ENCODE peak calls at places on chromosomes 7 and 10, in four cellular contexts. W is NCI-H69; G is iPS-NIHi11; X is stimulated activated CD8-positive, alpha-beta memory T cell treated with anti-CD3 and anti-CD28 coated beads, Interleukin-15, amount 100 ng/mL, for 4 hours. E is an unnamed sample.

GRCh38 chr10:70459061-70459770 is 17.7 kb upstream of the NODAL start:
- DNase-seq in X (no peak), W (peak; percentile 36), G (no peak), E (no peak)

GRCh38 chr10:17841055-17841454 is 31.9 kb downstream of the MRC1 start:
- DNase-seq in X (no peak), G (no peak), W (no peak), E (peak; percentile 46)

GRCh38 chr10:31359979-31360378 is 41.0 kb downstream of the ZEB1 start:
- DNase-seq in X (no peak), W (peak; percentile 3), G (no peak), E (peak; percentile 40)

GRCh38 chr10:86325158-86325557 is 41.4 kb downstream of the GRID1 start:
- DNase-seq in G (peak; percentile 53), X (no peak), W (peak; percentile 51), E (no peak)

GRCh38 chr7:56063882-56064625 is at the start of gene SUMF2:
- DNase-seq in G (peak; percentile 98), X (peak; percentile 75), W (peak; percentile 94), E (peak; percentile 96)

GRCh38 chr7:45662540-45663166 is 88.5 kb downstream of the ADCY1 start:
- DNase-seq in W (no peak), G (no peak), X (no peak), E (no peak)

GRCh38 chr7:46685051-46685450 is 764.0 kb upstream of the IGFBP3 start:
- DNase-seq in G (no peak), X (no peak), W (no peak), E (no peak)

GRCh38 chr10:127738512-127739424 is 1.8 kb downstream of the FOXI2 start:
- DNase-seq in X (no peak), G (peak; percentile 52), W (no peak), E (no peak)

GRCh38 chr10:118108194-118109026 is 61.7 kb upstream of the RAB11FIP2 start:
- DNase-seq in X (no peak), W (peak; percentile 97), G (no peak), E (peak; percentile 54)

GRCh38 chr10:73968101-73968515 is 29.8 kb upstream of the VCL start:
- DNase-seq in W (no peak), X (peak; percentile 7), G (peak; percentile 39), E (peak; percentile 30)

GRCh38 chr10:79056736-79057391 is 11.9 kb upstream of the ZMIZ1 start:
- DNase-seq in G (peak; percentile 68), W (no peak), X (no peak), E (no peak)

GRCh38 chr10:7388602-7389001 is 22.2 kb downstream of the SFMBT2 start:
- DNase-seq in X (no peak), W (no peak), G (no peak), E (no peak)

GRCh38 chr7:157704365-157704764 is 367.6 kb downstream of the DNAJB6 start:
- DNase-seq in X (no peak), W (no peak), G (no peak), E (no peak)

GRCh38 chr7:107327986-107328569 is 141.8 kb upstream of the GPR22 start:
- DNase-seq in W (no peak), X (no peak), G (no peak), E (peak; percentile 40)

GRCh38 chr7:103718482-103719415 is 270.7 kb downstream of the RELN start:
- DNase-seq in W (peak; percentile 36), X (no peak), G (no peak), E (peak; percentile 32)

GRCh38 chr7:77783111-77783510 is 15.1 kb downstream of the TMEM60 start:
- DNase-seq in X (no peak), W (no peak), G (no peak), E (no peak)

GRCh38 chr7:15463801-15464761 is 97.7 kb downstream of the AGMO start:
- DNase-seq in X (no peak), G (no peak), W (no peak), E (peak; percentile 56)

GRCh38 chr10:84172435-84173356 is 905 bp upstream of the GPR15LG start:
- DNase-seq in W (no peak), G (no peak), X (no peak), E (no peak)

GRCh38 chr10:13670311-13670710 is 83.5 kb downstream of the PRPF18 start:
- DNase-seq in X (no peak), G (no peak), W (no peak), E (no peak)

GRCh38 chr7:19920200-19920599 is 146.8 kb upstream of the TMEM196 start:
- DNase-seq in X (no peak), G (no peak), W (peak; percentile 26), E (peak; percentile 20)

GRCh38 chr7:134778941-134779740 is at the start of gene CALD1:
- DNase-seq in W (peak; percentile 57), X (no peak), G (peak; percentile 88), E (peak; percentile 97)

GRCh38 chr10:57968328-57969016 is 299.2 kb downstream of the IPMK start:
- DNase-seq in X (no peak), G (no peak), W (no peak), E (no peak)

GRCh38 chr7:52475192-52475591 is 560.2 kb upstream of the POM121L12 start:
- DNase-seq in W (no peak), G (no peak), X (no peak), E (no peak)

GRCh38 chr7:157405914-157406810 is 69.4 kb downstream of the DNAJB6 start:
- DNase-seq in G (no peak), X (no peak), W (no peak), E (peak; percentile 50)

GRCh38 chr10:113241966-113242365 is 291.9 kb downstream of the TCF7L2 start:
- DNase-seq in X (no peak), W (no peak), G (no peak), E (no peak)

GRCh38 chr7:120695848-120696247 is 162.1 kb downstream of the TSPAN12 start:
- DNase-seq in X (no peak), W (peak; percentile 75), G (no peak), E (no peak)

GRCh38 chr10:70996549-70996948 is 108.2 kb upstream of the PCBD1 start:
- DNase-seq in W (no peak), G (no peak), X (no peak), E (no peak)

GRCh38 chr7:32102432-32102851 is 32.2 kb upstream of the PDE1C start:
- DNase-seq in X (no peak), W (peak; percentile 17), G (no peak), E (no peak)

GRCh38 chr7:6558837-6559236 is 7.6 kb upstream of the GRID2IP start:
- DNase-seq in G (peak; percentile 58), X (no peak), W (peak; percentile 80), E (peak; percentile 84)

GRCh38 chr10:124593431-124593985 is 131.9 kb downstream of the LHPP start:
- DNase-seq in W (no peak), X (no peak), G (no peak), E (no peak)

GRCh38 chr7:7219216-7219615 is 36.9 kb downstream of the C1GALT1 start:
- DNase-seq in X (no peak), G (no peak), W (no peak), E (no peak)

GRCh38 chr10:21372651-21373410 is 152.7 kb downstream of the SKIDA1 start:
- DNase-seq in X (no peak), W (peak; percentile 66), G (peak; percentile 38), E (peak; percentile 93)

GRCh38 chr7:7554647-7555575 is 11.8 kb upstream of the MIOS start:
- DNase-seq in X (no peak), G (no peak), W (peak; percentile 99), E (peak; percentile 40)

GRCh38 chr10:121078672-121079102 is 227.5 kb downstream of the WDR11 start:
- DNase-seq in X (no peak), G (no peak), W (no peak), E (no peak)

GRCh38 chr7:142556745-142557144 is 192.5 kb upstream of the PRSS1 start:
- DNase-seq in W (no peak), X (no peak), G (peak; percentile 61), E (peak; percentile 98)